ENCODE peak calls at places on chromosomes 1 and 21, in ten cellular contexts. One of them, this sample, is unnamed.
A peak's percentile ranks its signal among the peaks of the same experiment; 100 is the strongest.

GRCh38 chr1:73886721-73887120 is 311.3 kb downstream of the LRRIQ3 start:
- DNase-seq in esophagus squamous epithelium: no peak
- DNase-seq in transverse colon: no peak
- DNase-seq in cardiac muscle cell: no peak
- DNase-seq in IMR-90: no peak
- DNase-seq in adrenal gland: no peak
- DNase-seq in endodermal cell: no peak
- DNase-seq in right cardiac atrium: no peak
- DNase-seq in uterus: no peak
- DNase-seq in right lobe of liver: no peak
- DNase-seq in this sample: no peak

GRCh38 chr1:224884428-224884827 is 45.0 kb upstream of the DNAH14 start:
- DNase-seq in uterus: no peak
- DNase-seq in cardiac muscle cell: peak; percentile 46
- DNase-seq in esophagus squamous epithelium: no peak
- DNase-seq in IMR-90: peak; percentile 33
- DNase-seq in right cardiac atrium: no peak
- DNase-seq in right lobe of liver: no peak
- DNase-seq in transverse colon: no peak
- DNase-seq in adrenal gland: no peak
- DNase-seq in endodermal cell: no peak
- DNase-seq in this sample: no peak

GRCh38 chr1:9680828-9681227 is 29.3 kb downstream of the PIK3CD start:
- DNase-seq in endodermal cell: no peak
- DNase-seq in uterus: no peak
- DNase-seq in IMR-90: no peak
- DNase-seq in esophagus squamous epithelium: no peak
- DNase-seq in adrenal gland: no peak
- DNase-seq in right lobe of liver: no peak
- DNase-seq in transverse colon: no peak
- DNase-seq in right cardiac atrium: no peak
- DNase-seq in cardiac muscle cell: no peak
- DNase-seq in this sample: no peak

GRCh38 chr1:110243146-110243545 is 33.0 kb downstream of the KCNC4 start:
- DNase-seq in right lobe of liver: no peak
- DNase-seq in uterus: no peak
- DNase-seq in adrenal gland: no peak
- DNase-seq in right cardiac atrium: no peak
- DNase-seq in esophagus squamous epithelium: no peak
- DNase-seq in IMR-90: no peak
- DNase-seq in cardiac muscle cell: no peak
- DNase-seq in transverse colon: no peak
- DNase-seq in endodermal cell: peak; percentile 65
- DNase-seq in this sample: no peak

GRCh38 chr1:183025782-183026774 is 2.9 kb downstream of the LAMC1 start:
- DNase-seq in endodermal cell: no peak
- DNase-seq in cardiac muscle cell: no peak
- DNase-seq in right cardiac atrium: no peak
- DNase-seq in transverse colon: no peak
- DNase-seq in adrenal gland: no peak
- DNase-seq in uterus: no peak
- DNase-seq in esophagus squamous epithelium: no peak
- DNase-seq in IMR-90: peak; percentile 56
- DNase-seq in right lobe of liver: no peak
- DNase-seq in this sample: no peak

GRCh38 chr21:27219068-27219467 is 252.2 kb upstream of the ADAMTS5 start:
- DNase-seq in endodermal cell: no peak
- DNase-seq in right cardiac atrium: peak; percentile 24
- DNase-seq in transverse colon: no peak
- DNase-seq in esophagus squamous epithelium: no peak
- DNase-seq in cardiac muscle cell: peak; percentile 76
- DNase-seq in adrenal gland: no peak
- DNase-seq in uterus: no peak
- DNase-seq in right lobe of liver: no peak
- DNase-seq in IMR-90: peak; percentile 58
- DNase-seq in this sample: no peak

GRCh38 chr1:47569681-47570470 is 132.0 kb downstream of the FOXD2 start:
- DNase-seq in endodermal cell: peak; percentile 86
- DNase-seq in uterus: no peak
- DNase-seq in esophagus squamous epithelium: no peak
- DNase-seq in right cardiac atrium: no peak
- DNase-seq in transverse colon: peak; percentile 63
- DNase-seq in IMR-90: peak; percentile 91
- DNase-seq in right lobe of liver: no peak
- DNase-seq in adrenal gland: peak; percentile 82
- DNase-seq in cardiac muscle cell: peak; percentile 89
- DNase-seq in this sample: peak; percentile 70

GRCh38 chr1:94620345-94621031 is 78.9 kb upstream of the F3 start:
- DNase-seq in uterus: no peak
- DNase-seq in right cardiac atrium: no peak
- DNase-seq in right lobe of liver: no peak
- DNase-seq in esophagus squamous epithelium: no peak
- DNase-seq in transverse colon: no peak
- DNase-seq in endodermal cell: no peak
- DNase-seq in adrenal gland: no peak
- DNase-seq in IMR-90: no peak
- DNase-seq in cardiac muscle cell: no peak
- DNase-seq in this sample: no peak

GRCh38 chr1:43302721-43303476 is 2.1 kb downstream of the TIE1 start:
- DNase-seq in IMR-90: peak; percentile 52
- DNase-seq in adrenal gland: no peak
- DNase-seq in cardiac muscle cell: no peak
- DNase-seq in endodermal cell: no peak
- DNase-seq in esophagus squamous epithelium: no peak
- DNase-seq in uterus: no peak
- DNase-seq in right cardiac atrium: no peak
- DNase-seq in right lobe of liver: peak; percentile 18
- DNase-seq in transverse colon: peak; percentile 76
- DNase-seq in this sample: peak; percentile 6

GRCh38 chr1:210446479-210446878 is 117.8 kb downstream of the HHAT start:
- DNase-seq in transverse colon: no peak
- DNase-seq in esophagus squamous epithelium: no peak
- DNase-seq in endodermal cell: peak; percentile 61
- DNase-seq in right lobe of liver: no peak
- DNase-seq in uterus: no peak
- DNase-seq in cardiac muscle cell: no peak
- DNase-seq in adrenal gland: peak; percentile 38
- DNase-seq in IMR-90: peak; percentile 30
- DNase-seq in right cardiac atrium: no peak
- DNase-seq in this sample: no peak

DNA sequence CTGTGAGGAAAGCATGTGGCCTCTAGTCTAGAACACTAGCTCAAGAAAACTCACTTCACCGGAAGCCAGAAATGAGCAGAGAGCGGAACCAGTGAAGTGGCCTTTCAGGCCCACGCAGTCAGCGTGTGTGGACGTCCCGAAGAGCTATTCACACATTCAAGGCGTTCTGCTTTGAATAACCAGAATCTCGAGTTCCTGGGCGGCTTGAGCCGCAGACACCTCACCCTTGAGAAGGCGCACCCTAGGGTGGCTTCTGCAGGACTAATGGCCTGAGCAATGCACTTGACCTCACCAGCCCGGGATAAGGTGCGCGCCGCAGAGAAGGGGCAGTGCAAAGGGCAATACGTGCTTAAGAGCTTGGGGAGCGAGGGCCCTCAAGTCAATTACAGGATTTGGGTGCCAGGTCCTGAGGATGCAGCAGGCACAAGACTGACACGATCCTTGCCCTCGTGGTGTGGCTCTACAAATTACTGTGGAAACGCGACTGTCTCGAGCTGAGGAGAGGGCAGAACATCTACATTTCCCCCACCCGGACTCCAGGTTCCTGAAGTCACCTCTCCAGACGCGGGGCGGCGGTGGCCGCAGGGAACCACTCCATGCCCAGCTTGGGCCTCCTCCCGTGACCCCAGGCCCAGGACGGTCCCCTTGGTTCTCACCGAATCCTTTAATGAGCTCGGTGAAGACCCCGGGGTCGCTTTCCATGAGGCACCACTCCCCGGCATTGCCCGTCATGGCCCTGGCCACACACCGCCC is 455 bp downstream of the UCHL5 start:
- DNase-seq in uterus: peak; percentile 25
- DNase-seq in right cardiac atrium: peak; percentile 60
- DNase-seq in esophagus squamous epithelium: no peak
- DNase-seq in endodermal cell: no peak
- DNase-seq in transverse colon: peak; percentile 54
- DNase-seq in IMR-90: peak; percentile 56
- DNase-seq in cardiac muscle cell: peak; percentile 56
- DNase-seq in right lobe of liver: peak; percentile 59
- DNase-seq in adrenal gland: peak; percentile 43
- DNase-seq in this sample: peak; percentile 77
- H3K4me1 ChIP-seq in uterus: no peaks in the 10 kb centered on the region
- H3K4me1 ChIP-seq in right cardiac atrium: peaks cover 6% of the 10 kb centered on the region
- H3K4me1 ChIP-seq in esophagus squamous epithelium: peaks cover 22% of the 10 kb centered on the region
- H3K4me1 ChIP-seq in endodermal cell: no peaks in the 10 kb centered on the region
- H3K4me1 ChIP-seq in transverse colon: peaks cover 8% of the 10 kb centered on the region
- H3K4me1 ChIP-seq in IMR-90: peaks cover 2% of the 10 kb centered on the region
- H3K4me1 ChIP-seq in cardiac muscle cell: peaks cover 5% of the 10 kb centered on the region
- H3K4me1 ChIP-seq in right lobe of liver: no peaks in the 10 kb centered on the region
- H3K4me1 ChIP-seq in adrenal gland: peaks cover 31% of the 10 kb centered on the region
- H3K4me1 ChIP-seq in this sample: peaks cover 28% of the 10 kb centered on the region

GRCh38 chr1:204418174-204419063 is 6.8 kb upstream of the PPP1R15B start:
- DNase-seq in uterus: no peak
- DNase-seq in right cardiac atrium: no peak
- DNase-seq in IMR-90: peak; percentile 66
- DNase-seq in adrenal gland: peak; percentile 44
- DNase-seq in cardiac muscle cell: no peak
- DNase-seq in endodermal cell: no peak
- DNase-seq in esophagus squamous epithelium: no peak
- DNase-seq in transverse colon: no peak
- DNase-seq in right lobe of liver: no peak
- DNase-seq in this sample: no peak

GRCh38 chr1:204417231-204417997 is 5.8 kb upstream of the PPP1R15B start:
- DNase-seq in uterus: peak; percentile 59
- DNase-seq in endodermal cell: peak; percentile 73
- DNase-seq in right cardiac atrium: peak; percentile 69
- DNase-seq in cardiac muscle cell: peak; percentile 92
- DNase-seq in right lobe of liver: peak; percentile 80
- DNase-seq in transverse colon: peak; percentile 69
- DNase-seq in esophagus squamous epithelium: no peak
- DNase-seq in adrenal gland: peak; percentile 93
- DNase-seq in IMR-90: peak; percentile 97
- DNase-seq in this sample: peak; percentile 53

GRCh38 chr1:204415351-204415750 is 3.7 kb upstream of the PPP1R15B start:
- DNase-seq in endodermal cell: no peak
- DNase-seq in transverse colon: no peak
- DNase-seq in adrenal gland: no peak
- DNase-seq in esophagus squamous epithelium: no peak
- DNase-seq in uterus: no peak
- DNase-seq in right cardiac atrium: no peak
- DNase-seq in IMR-90: no peak
- DNase-seq in right lobe of liver: no peak
- DNase-seq in cardiac muscle cell: no peak
- DNase-seq in this sample: no peak

GRCh38 chr1:204419064-204419403 is 7.4 kb upstream of the PPP1R15B start:
- DNase-seq in IMR-90: peak; percentile 52
- DNase-seq in right cardiac atrium: no peak
- DNase-seq in adrenal gland: no peak
- DNase-seq in transverse colon: no peak
- DNase-seq in esophagus squamous epithelium: no peak
- DNase-seq in endodermal cell: no peak
- DNase-seq in right lobe of liver: no peak
- DNase-seq in uterus: no peak
- DNase-seq in cardiac muscle cell: no peak
- DNase-seq in this sample: no peak

GRCh38 chr1:204416589-204417230 is 5.1 kb upstream of the PPP1R15B start:
- DNase-seq in uterus: no peak
- DNase-seq in right lobe of liver: no peak
- DNase-seq in IMR-90: no peak
- DNase-seq in adrenal gland: no peak
- DNase-seq in transverse colon: no peak
- DNase-seq in cardiac muscle cell: no peak
- DNase-seq in right cardiac atrium: no peak
- DNase-seq in esophagus squamous epithelium: no peak
- DNase-seq in endodermal cell: no peak
- DNase-seq in this sample: no peak
- H3K4me1 ChIP-seq in uterus: no peaks in the 10 kb centered on the region
- H3K4me1 ChIP-seq in right lobe of liver: no peaks in the 10 kb centered on the region
- H3K4me1 ChIP-seq in IMR-90: peaks cover 18% of the 10 kb centered on the region
- H3K4me1 ChIP-seq in adrenal gland: peaks cover 40% of the 10 kb centered on the region
- H3K4me1 ChIP-seq in transverse colon: peaks cover 4% of the 10 kb centered on the region
- H3K4me1 ChIP-seq in cardiac muscle cell: peaks cover 21% of the 10 kb centered on the region
- H3K4me1 ChIP-seq in right cardiac atrium: peaks cover 4% of the 10 kb centered on the region
- H3K4me1 ChIP-seq in esophagus squamous epithelium: peaks cover 32% of the 10 kb centered on the region
- H3K4me1 ChIP-seq in endodermal cell: peaks cover 8% of the 10 kb centered on the region
- H3K4me1 ChIP-seq in this sample: peaks cover 33% of the 10 kb centered on the region

DNA sequence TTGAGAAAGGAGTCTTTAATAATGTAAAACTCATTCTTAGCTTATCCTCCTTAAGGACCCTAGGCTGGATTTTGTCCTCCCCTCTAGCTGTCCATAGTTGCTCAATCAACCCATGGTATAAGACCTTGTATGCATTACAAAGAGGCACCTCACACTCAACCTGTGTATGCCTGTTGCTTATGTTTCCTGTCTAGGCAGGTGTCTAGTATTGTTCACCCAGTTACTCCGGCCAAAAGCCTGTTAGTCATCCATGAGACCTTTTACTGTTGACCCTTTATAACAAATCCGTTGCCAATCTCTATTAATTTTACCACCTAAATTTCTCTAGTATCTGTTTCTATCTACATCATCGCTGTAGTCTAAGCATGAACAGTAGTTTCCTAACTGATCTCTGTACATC is 3.7 kb downstream of the LYPLAL1 start:
- DNase-seq in right lobe of liver: no peak
- DNase-seq in cardiac muscle cell: no peak
- DNase-seq in right cardiac atrium: no peak
- DNase-seq in uterus: no peak
- DNase-seq in IMR-90: no peak
- DNase-seq in endodermal cell: no peak
- DNase-seq in esophagus squamous epithelium: no peak
- DNase-seq in adrenal gland: peak; percentile 18
- DNase-seq in transverse colon: no peak
- DNase-seq in this sample: no peak
- H3K4me1 ChIP-seq in right lobe of liver: no peaks in the 10 kb centered on the region
- H3K4me1 ChIP-seq in cardiac muscle cell: peaks cover 12% of the 10 kb centered on the region
- H3K4me1 ChIP-seq in right cardiac atrium: peaks cover 3% of the 10 kb centered on the region
- H3K4me1 ChIP-seq in uterus: no peaks in the 10 kb centered on the region
- H3K4me1 ChIP-seq in IMR-90: peaks cover 6% of the 10 kb centered on the region
- H3K4me1 ChIP-seq in endodermal cell: peaks cover under 1% of the 10 kb centered on the region
- H3K4me1 ChIP-seq in esophagus squamous epithelium: peaks cover 12% of the 10 kb centered on the region
- H3K4me1 ChIP-seq in adrenal gland: peaks cover 52% of the 10 kb centered on the region
- H3K4me1 ChIP-seq in transverse colon: peaks cover 10% of the 10 kb centered on the region
- H3K4me1 ChIP-seq in this sample: peaks cover 21% of the 10 kb centered on the region

DNA sequence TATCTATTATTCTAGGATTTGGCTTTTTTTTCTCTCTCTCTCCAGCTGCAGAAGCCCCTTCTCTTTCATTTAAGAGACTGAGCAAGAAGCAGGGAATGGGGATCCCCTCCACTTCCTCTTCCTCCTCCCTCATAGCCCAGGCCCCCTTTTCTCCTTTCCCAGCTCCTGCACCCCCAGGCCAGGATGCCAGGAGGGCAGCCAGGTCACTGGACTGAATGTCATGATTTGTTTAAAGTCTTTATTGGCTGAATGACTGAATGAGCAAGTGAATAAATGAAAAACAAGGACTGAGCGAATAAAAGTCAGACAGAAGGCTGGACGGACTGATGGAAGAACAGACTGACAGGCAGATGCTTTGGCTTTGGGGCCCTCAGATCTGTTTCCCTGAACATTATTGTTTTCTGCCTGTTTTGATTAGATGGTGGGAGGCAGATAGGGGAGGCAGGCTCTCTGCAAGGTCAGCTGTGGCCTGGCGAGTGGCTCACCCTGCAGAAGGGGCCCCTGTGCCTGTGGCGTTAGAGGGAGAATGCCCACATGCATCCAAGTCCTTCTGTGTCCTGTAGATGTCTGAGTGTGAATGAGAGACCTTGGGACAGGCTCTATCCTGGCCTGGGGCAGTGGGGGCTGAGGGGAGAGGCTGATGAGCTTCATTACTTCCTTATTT is 20.3 kb upstream of the ADGRB2 start:
- DNase-seq in adrenal gland: no peak
- DNase-seq in esophagus squamous epithelium: no peak
- DNase-seq in right lobe of liver: peak; percentile 39
- DNase-seq in IMR-90: no peak
- DNase-seq in endodermal cell: peak; percentile 48
- DNase-seq in transverse colon: no peak
- DNase-seq in right cardiac atrium: no peak
- DNase-seq in uterus: no peak
- DNase-seq in cardiac muscle cell: no peak
- DNase-seq in this sample: peak; percentile 14
- H3K4me1 ChIP-seq in adrenal gland: no peaks in the 10 kb centered on the region
- H3K4me1 ChIP-seq in esophagus squamous epithelium: peaks cover 19% of the 10 kb centered on the region
- H3K4me1 ChIP-seq in right lobe of liver: no peaks in the 10 kb centered on the region
- H3K4me1 ChIP-seq in IMR-90: peaks cover 12% of the 10 kb centered on the region
- H3K4me1 ChIP-seq in endodermal cell: peaks cover 28% of the 10 kb centered on the region
- H3K4me1 ChIP-seq in transverse colon: no peaks in the 10 kb centered on the region
- H3K4me1 ChIP-seq in right cardiac atrium: peaks cover 4% of the 10 kb centered on the region
- H3K4me1 ChIP-seq in uterus: no peaks in the 10 kb centered on the region
- H3K4me1 ChIP-seq in cardiac muscle cell: peaks cover 30% of the 10 kb centered on the region
- H3K4me1 ChIP-seq in this sample: peaks cover 15% of the 10 kb centered on the region

This sample was measured in lower lobe of right lung.